ENCODE peak calls at places on chromosomes 5 and 9, in five cellular contexts. X is NCI-H460; Z is activated CD4-positive, alpha-beta T cell treated with anti-CD3 and anti-CD28 coated beads, Interleukin-2, amount 50 U/mL, for 1 hour; O is SJSA1; K is GM12892. E is an unnamed sample.

GRCh38 chr5:65037845-65038815 is 269.4 kb downstream of the CWC27 start:
- DNase-seq in K (no peak), Z (no peak), X (no peak), O (no peak), E (peak)

GRCh38 chr5:168978015-168978414 is 322.9 kb downstream of the SLIT3 start:
- DNase-seq in K (no peak), O (peak), X (no peak), Z (no peak), E (no peak)

GRCh38 chr5:11050596-11051304 is 289.7 kb upstream of the DAP start:
- DNase-seq in X (no peak), Z (no peak), O (no peak), K (no peak), E (no peak)

GRCh38 chr9:101362450-101362849 is 22.4 kb downstream of the BAAT start:
- DNase-seq in X (no peak), Z (no peak), O (no peak), K (no peak), E (no peak)

GRCh38 chr5:135269828-135270545 is 129.0 kb downstream of the MACROH2A1 start:
- DNase-seq in Z (no peak), X (no peak), K (no peak), O (peak), E (no peak)

GRCh38 chr9:20606637-20607036 is 15.7 kb downstream of the MLLT3 start:
- DNase-seq in O (no peak), Z (no peak), X (no peak), K (no peak), E (no peak)

GRCh38 chr9:113228130-113228665 is 6.9 kb downstream of the SLC31A1 start:
- DNase-seq in Z (no peak), K (no peak), O (no peak), X (no peak), E (no peak)

GRCh38 chr9:99387416-99387815 is 165.3 kb downstream of the SEC61B start:
- DNase-seq in O (no peak), Z (no peak), K (no peak), X (no peak), E (no peak)

GRCh38 chr5:135398160-135398854 is 724 bp downstream of the MACROH2A1 start:
- DNase-seq in Z (peak), O (peak), X (no peak), K (peak), E (peak)

GRCh38 chr9:119283118-119283794 is 86.0 kb downstream of the BRINP1 start:
- DNase-seq in O (no peak), Z (no peak), K (no peak), X (no peak), E (no peak)

GRCh38 chr5:37932450-37932849 is 92.6 kb upstream of the GDNF start:
- DNase-seq in Z (no peak), K (no peak), X (no peak), O (no peak), E (no peak)

GRCh38 chr5:24633705-24634325 is 11.0 kb downstream of the CDH10 start:
- DNase-seq in Z (no peak), X (peak), K (no peak), O (no peak), E (peak)

GRCh38 chr5:61461412-61461811 is 129.4 kb downstream of the ZSWIM6 start:
- DNase-seq in K (no peak), X (no peak), Z (no peak), O (no peak), E (no peak)

GRCh38 chr9:93815677-93816076 is 139.5 kb downstream of the BARX1 start:
- DNase-seq in Z (no peak), K (no peak), X (no peak), O (no peak), E (no peak)

GRCh38 chr5:67066815-67067214 is 129.8 kb downstream of the CD180 start:
- DNase-seq in X (no peak), K (no peak), O (no peak), Z (no peak), E (no peak)

GRCh38 chr5:42894057-42894456 is 82.4 kb upstream of the SELENOP start:
- DNase-seq in O (no peak), Z (no peak), X (no peak), K (no peak), E (no peak)

GRCh38 chr9:137428841-137429545 is 5.8 kb downstream of the NOXA1 start:
- DNase-seq in Z (no peak), K (no peak), X (no peak), O (no peak), E (no peak)

GRCh38 chr5:103891151-103891550 is 328.6 kb upstream of the NUDT12 start:
- DNase-seq in X (no peak), K (no peak), Z (no peak), O (no peak), E (no peak)

GRCh38 chr9:107293555-107294085 is 10.5 kb downstream of the RAD23B start:
- DNase-seq in O (no peak), X (no peak), Z (no peak), K (no peak), E (no peak)

GRCh38 chr9:36036253-36036779 is 397 bp upstream of the RECK start:
- DNase-seq in K (no peak), O (no peak), Z (no peak), X (no peak), E (no peak)

GRCh38 chr5:10724799-10725507 is 36.1 kb downstream of the DAP start:
- DNase-seq in Z (no peak), O (peak), X (peak), K (no peak), E (peak)

GRCh38 chr9:107119294-107119693 is 163.8 kb upstream of the RAD23B start:
- DNase-seq in Z (no peak), K (no peak), X (no peak), O (no peak), E (no peak)

GRCh38 chr5:127911619-127912018 is 171.9 kb upstream of the SLC12A2 start:
- DNase-seq in O (no peak), K (no peak), X (no peak), Z (no peak), E (no peak)

GRCh38 chr5:74642543-74642863 is 2.0 kb upstream of the ENC1 start:
- DNase-seq in Z (no peak), X (no peak), O (no peak), K (no peak), E (no peak)

GRCh38 chr9:131704195-131704983 is 35.5 kb downstream of the RAPGEF1 start:
- DNase-seq in X (no peak), K (no peak), O (no peak), Z (no peak), E (no peak)

GRCh38 chr5:10691826-10692785 is 68.9 kb downstream of the DAP start:
- DNase-seq in O (peak), K (no peak), X (no peak), Z (no peak), E (no peak)

GRCh38 chr5:126988021-126988569 is 42.3 kb downstream of the MARCHF3 start:
- DNase-seq in K (no peak), O (no peak), X (no peak), Z (no peak), E (no peak)

GRCh38 chr5:42397267-42397666 is 26.0 kb upstream of the GHR start:
- DNase-seq in X (no peak), O (no peak), K (no peak), Z (no peak), E (no peak)

GRCh38 chr9:121398374-121398773 is 28.3 kb upstream of the STOM start:
- DNase-seq in O (peak), K (no peak), Z (no peak), X (no peak), E (no peak)

E was measured in LoVo.